ENCODE peak calls at places on chromosomes 11 and 22, in seven cellular contexts. N is cortex of kidney, Z is aorta, H is breast epithelium, P is GM12891, F is PC-3, V is hepatocyte. M is an unnamed sample.

GRCh38 chr11:108112059-108112458 is 9.3 kb upstream of the ACAT1 start:
- DNase-seq in V (no peak), F (peak), H (no peak), P (no peak), Z (no peak), N (no peak), M (no peak)

GRCh38 chr11:130528301-130528651 is 79.8 kb downstream of the ADAMTS15 start:
- DNase-seq in F (peak), P (no peak), V (no peak), Z (no peak), H (no peak), N (no peak), M (no peak)

GRCh38 chr11:9732453-9732852 is 68.6 kb downstream of the SWAP70 start:
- DNase-seq in Z (no peak), P (no peak), N (no peak), H (no peak), F (no peak), V (no peak), M (no peak)

GRCh38 chr22:29704528-29705285 is 15.1 kb upstream of the CABP7 start:
- DNase-seq in F (peak), V (peak), Z (no peak), N (no peak), H (no peak), P (no peak), M (no peak)

GRCh38 chr11:113896156-113896879 is 8.3 kb upstream of the HTR3B start:
- DNase-seq in Z (no peak), V (peak), N (no peak), P (no peak), F (peak), H (no peak), M (peak)

GRCh38 chr22:41697126-41697775 is 2.1 kb upstream of the MEI1 start:
- DNase-seq in Z (peak), F (peak), H (peak), P (peak), V (peak), N (no peak), M (peak)

GRCh38 chr22:38087855-38088254 is 3.9 kb upstream of the SLC16A8 start:
- DNase-seq in F (no peak), N (no peak), P (no peak), Z (no peak), V (no peak), H (no peak), M (no peak)

GRCh38 chr22:50244420-50245213 is at the start of gene TUBGCP6:
- DNase-seq in F (peak), Z (peak), N (no peak), H (peak), P (peak), V (peak), M (peak)

GRCh38 chr11:444397-445144 is 2.8 kb upstream of the ANO9 start:
- DNase-seq in V (peak), F (peak), P (no peak), Z (peak), N (no peak), H (peak), M (peak)

GRCh38 chr11:20647976-20648565 is 21.3 kb upstream of the NELL1 start:
- DNase-seq in P (peak), Z (no peak), V (peak), H (no peak), N (no peak), F (peak), M (peak)

GRCh38 chr11:76329084-76329648 is 51.8 kb downstream of the THAP12 start:
- DNase-seq in F (no peak), N (no peak), P (no peak), Z (no peak), V (peak), H (no peak), M (no peak)

GRCh38 chr11:68355471-68355870 is 43.1 kb downstream of the LRP5 start:
- DNase-seq in H (no peak), P (no peak), N (no peak), V (no peak), F (no peak), Z (no peak), M (no peak)

GRCh38 chr22:36010090-36010489 is 18.5 kb downstream of the RBFOX2 start:
- DNase-seq in F (no peak), H (no peak), Z (no peak), V (peak), N (no peak), P (no peak), M (no peak)

GRCh38 chr11:93573184-93573583 is 30.0 kb upstream of the SMCO4 start:
- DNase-seq in P (no peak), Z (no peak), H (no peak), F (peak), V (no peak), N (no peak), M (no peak)

GRCh38 chr11:109794501-109794900 is 298.7 kb upstream of the ZC3H12C start:
- DNase-seq in V (no peak), N (no peak), P (no peak), H (no peak), F (no peak), Z (no peak), M (no peak)

GRCh38 chr11:66579017-66579606 is 10.7 kb upstream of the CTSF start:
- DNase-seq in F (peak), Z (peak), H (peak), N (no peak), P (peak), V (peak), M (peak)

GRCh38 chr11:73570415-73571114 is 27.3 kb downstream of the FAM168A start:
- DNase-seq in N (no peak), F (peak), Z (no peak), V (no peak), H (no peak), P (no peak), M (no peak)

GRCh38 chr11:34977039-34977906 is 60.9 kb downstream of the PDHX start:
- DNase-seq in V (no peak), H (no peak), P (no peak), Z (no peak), F (peak), N (no peak), M (no peak)

GRCh38 chr11:70360211-70360610 is 38.1 kb upstream of the CTTN start:
- DNase-seq in N (no peak), H (no peak), P (no peak), V (no peak), F (no peak), Z (no peak), M (no peak)

GRCh38 chr11:127693686-127694085 is 693.1 kb upstream of the KIRREL3 start:
- DNase-seq in N (no peak), Z (no peak), P (no peak), H (no peak), F (no peak), V (no peak), M (no peak)

GRCh38 chr22:41512421-41513194 is 31.7 kb downstream of the POLR3H start:
- DNase-seq in Z (no peak), H (no peak), V (peak), F (peak), P (no peak), N (no peak), M (no peak)

GRCh38 chr11:58567889-58568512 is 7.7 kb downstream of the LPXN start:
- DNase-seq in P (no peak), F (peak), N (no peak), H (no peak), Z (peak), V (peak), M (peak)

GRCh38 chr22:36117053-36117554 is 43.5 kb downstream of the APOL3 start:
- DNase-seq in F (no peak), V (no peak), Z (peak), H (no peak), P (no peak), N (no peak), M (no peak)

GRCh38 chr11:29634248-29634647 is 382.6 kb downstream of the KCNA4 start:
- DNase-seq in N (no peak), V (no peak), P (no peak), Z (no peak), F (peak), H (no peak), M (no peak)

GRCh38 chr11:79273781-79274180 is 167.0 kb downstream of the TENM4 start:
- DNase-seq in N (no peak), Z (no peak), F (no peak), V (no peak), H (no peak), P (no peak), M (no peak)

GRCh38 chr22:34293324-34293723 is 373.0 kb upstream of the LARGE1 start:
- DNase-seq in N (no peak), Z (no peak), P (no peak), H (no peak), F (no peak), V (no peak), M (no peak)

GRCh38 chr22:29214232-29214631 is 8.5 kb downstream of the EMID1 start:
- DNase-seq in P (no peak), H (no peak), V (no peak), Z (no peak), N (no peak), F (no peak), M (no peak)

GRCh38 chr22:27299181-27300085 is 502.1 kb downstream of the MN1 start:
- DNase-seq in Z (no peak), F (no peak), N (no peak), P (no peak), H (no peak), V (no peak), M (peak)

GRCh38 chr11:35998651-35999050 is 54.8 kb downstream of the LDLRAD3 start:
- DNase-seq in N (no peak), P (no peak), V (no peak), F (no peak), Z (no peak), H (no peak), M (no peak)

GRCh38 chr11:59263225-59263894 is 50.6 kb upstream of the MPEG1 start:
- DNase-seq in H (no peak), V (peak), F (peak), Z (no peak), N (no peak), P (no peak), M (peak)

GRCh38 chr11:127182586-127183203 is 182.1 kb upstream of the KIRREL3 start:
- DNase-seq in N (no peak), H (no peak), P (no peak), V (no peak), F (no peak), Z (no peak), M (no peak)

GRCh38 chr22:35208003-35208402 is 49.3 kb upstream of the HMGXB4 start:
- DNase-seq in N (no peak), V (no peak), Z (no peak), F (no peak), P (no peak), H (no peak), M (no peak)

GRCh38 chr11:78564037-78564888 is 10.4 kb downstream of the NARS2 start:
- DNase-seq in Z (no peak), N (no peak), H (no peak), F (peak), V (peak), P (no peak), M (peak)

GRCh38 chr11:69312418-69313399 is 18.8 kb downstream of the MYEOV start:
- DNase-seq in N (no peak), F (no peak), H (no peak), Z (no peak), V (no peak), P (no peak), M (no peak)

GRCh38 chr22:23520875-23521441 is 59.1 kb downstream of the IGLL1 start:
- DNase-seq in N (no peak), F (no peak), Z (no peak), P (no peak), H (peak), V (peak), M (no peak)